ENCODE peak calls at places on chromosome 21, in five cellular contexts. F is posterior cingulate gyrus, O is lung, P is NCI-H2171 treated with DMSO at 0.1 percent for 48 hours, U is T-cell. A is an unnamed sample.

GRCh38 chr21:15289896-15290841 is 225.4 kb upstream of the NRIP1 start:
- DNase-seq in F (peak), O (peak), P (peak), U (no peak), A (peak)

GRCh38 chr21:10272216-10272615 is 249.2 kb upstream of the TPTE start:
- DNase-seq in F (peak), O (peak), P (no peak), U (no peak), A (no peak)

GRCh38 chr21:21387891-21388290 is 389.7 kb downstream of the NCAM2 start:
- DNase-seq in F (no peak), O (no peak), P (no peak), U (no peak), A (no peak)

GRCh38 chr21:33255404-33255803 is 10.8 kb upstream of the IL10RB start:
- DNase-seq in F (no peak), O (no peak), P (no peak), U (no peak), A (no peak)

GRCh38 chr21:37873655-37874054 is 42.6 kb downstream of the KCNJ6 start:
- DNase-seq in F (no peak), O (no peak), P (no peak), U (no peak), A (no peak)

GRCh38 chr21:39321424-39321823 is 8.0 kb upstream of the BRWD1 start:
- DNase-seq in F (no peak), O (no peak), P (no peak), U (no peak), A (no peak)

GRCh38 chr21:21232320-21232719 is 234.1 kb downstream of the NCAM2 start:
- DNase-seq in F (no peak), O (no peak), P (peak), U (no peak), A (peak)

GRCh38 chr21:41071410-41071809 is 96.5 kb upstream of the BACE2 start:
- DNase-seq in F (no peak), O (no peak), P (no peak), U (no peak), A (no peak)

GRCh38 chr21:17730782-17731181 is 88.4 kb downstream of the C21orf91 start:
- DNase-seq in F (no peak), O (no peak), P (no peak), U (no peak), A (no peak)

A was measured in BE2C.